ENCODE peak calls at places on chromosomes 16 and 17, in seven cellular contexts. H is ELR, B is iris pigment epithelial cell, R is NCI-H446 treated with DMSO at 0.1 percent for 48 hours, G is anterior cingulate cortex, Y is esophagus squamous epithelium, C is kidney glomerular epithelial cell. M is an unnamed sample.

GRCh38 chr17:20063665-20064648 is 54.8 kb downstream of the SPECC1 start:
- DNase-seq in H (peak), C (peak), G (peak), B (peak), R (peak), Y (no peak), M (no peak)

GRCh38 chr17:62995377-62995885 is 29.4 kb downstream of the TANC2 start:
- DNase-seq in H (peak), C (no peak), Y (no peak), R (no peak), B (peak), G (no peak), M (peak)

GRCh38 chr17:42521036-42521435 is 15.0 kb upstream of the NAGLU start:
- DNase-seq in C (peak), R (no peak), H (peak), G (no peak), B (no peak), Y (no peak), M (no peak)

GRCh38 chr17:43983515-43984411 is 20.7 kb upstream of the NAGS start:
- DNase-seq in B (no peak), G (no peak), C (no peak), Y (no peak), H (peak), R (no peak), M (peak)

GRCh38 chr17:82098939-82099765 is 1.1 kb upstream of the FASN start:
- DNase-seq in Y (no peak), C (no peak), H (no peak), G (no peak), R (no peak), B (no peak), M (no peak)

GRCh38 chr17:37752482-37752881 is 7.6 kb upstream of the HNF1B start:
- DNase-seq in R (no peak), G (no peak), C (peak), Y (no peak), H (peak), B (peak), M (no peak)

GRCh38 chr17:41860254-41860931 is 4.8 kb downstream of the KLHL11 start:
- DNase-seq in H (no peak), Y (no peak), R (no peak), G (no peak), B (no peak), C (no peak), M (no peak)

GRCh38 chr17:22704674-22705073 is 1012.4 kb downstream of the KCNJ18 start:
- DNase-seq in R (no peak), G (no peak), H (no peak), B (no peak), Y (no peak), C (no peak), M (no peak)

GRCh38 chr16:69123894-69124293 is 8.5 kb downstream of the CHTF8 start:
- DNase-seq in Y (no peak), B (peak), G (no peak), R (peak), C (peak), H (peak), M (peak)

GRCh38 chr16:30491744-30492308 is 19.3 kb downstream of the ITGAL start:
- DNase-seq in G (no peak), C (peak), R (no peak), Y (no peak), H (peak), B (peak), M (no peak)

GRCh38 chr17:47280072-47280811 is 26.6 kb downstream of the ITGB3 start:
- DNase-seq in H (peak), G (no peak), C (peak), B (peak), Y (no peak), R (no peak), M (no peak)

GRCh38 chr17:74746922-74747321 is 1.5 kb upstream of the NHERF1 start:
- DNase-seq in H (peak), G (no peak), B (peak), C (no peak), R (no peak), Y (no peak), M (no peak)

GRCh38 chr17:3659541-3660111 is 8.8 kb downstream of the TAX1BP3 start:
- DNase-seq in B (peak), R (no peak), C (peak), H (peak), G (peak), Y (no peak), M (no peak)

GRCh38 chr17:48998557-48999440 is 1.6 kb downstream of the IGF2BP1 start:
- DNase-seq in R (no peak), C (no peak), H (peak), G (no peak), B (peak), Y (no peak), M (no peak)

GRCh38 chr16:26889751-26890150 is 177.0 kb upstream of the C16orf82 start:
- DNase-seq in R (no peak), C (no peak), Y (no peak), H (no peak), B (no peak), G (no peak), M (no peak)

GRCh38 chr16:57906385-57907316 is 64.3 kb downstream of the CNGB1 start:
- DNase-seq in C (no peak), B (peak), R (no peak), H (peak), G (no peak), Y (no peak), M (peak)

GRCh38 chr16:88566158-88566557 is 4.0 kb upstream of the ZC3H18 start:
- DNase-seq in C (no peak), R (no peak), G (no peak), Y (no peak), H (peak), B (peak), M (peak)

GRCh38 chr17:81253358-81254131 is 14.4 kb downstream of the NDUFAF8 start:
- DNase-seq in B (no peak), C (peak), R (peak), G (no peak), Y (no peak), H (peak), M (peak)

GRCh38 chr17:63967953-63968352 is 4.8 kb downstream of the SCN4A start:
- DNase-seq in R (no peak), G (no peak), Y (no peak), H (peak), B (no peak), C (no peak), M (no peak)

GRCh38 chr17:61450641-61451537 is 1.3 kb upstream of the TBX4 start:
- DNase-seq in H (no peak), R (no peak), B (no peak), C (no peak), G (no peak), Y (no peak), M (no peak)

GRCh38 chr16:80948886-80949502 is 57.7 kb downstream of the CMC2 start:
- DNase-seq in B (peak), C (no peak), R (no peak), H (peak), Y (no peak), G (no peak), M (peak)

GRCh38 chr17:44220211-44221071 is 966 bp upstream of the UBTF start:
- DNase-seq in B (peak), R (no peak), C (no peak), G (peak), Y (no peak), H (peak), M (peak)

GRCh38 chr17:17812211-17813054 is 24.4 kb downstream of the SREBF1 start:
- DNase-seq in R (no peak), C (no peak), Y (no peak), B (peak), G (peak), H (peak), M (peak)

GRCh38 chr17:54864636-54865420 is 35.8 kb upstream of the TOM1L1 start:
- DNase-seq in R (no peak), Y (no peak), G (no peak), B (no peak), H (no peak), C (no peak), M (no peak)

GRCh38 chr16:76309639-76310335 is 32.6 kb downstream of the CNTNAP4 start:
- DNase-seq in Y (no peak), C (no peak), R (no peak), H (no peak), B (no peak), G (no peak), M (no peak)

GRCh38 chr17:40862985-40863733 is 3.9 kb downstream of the KRT12 start:
- DNase-seq in C (no peak), R (no peak), B (no peak), G (no peak), Y (no peak), H (no peak), M (peak)

GRCh38 chr16:3121843-3122467 is 9.6 kb downstream of the ZNF205 start:
- DNase-seq in B (no peak), Y (no peak), H (no peak), G (no peak), C (no peak), R (no peak), M (no peak)

GRCh38 chr17:77352441-77352840 is 211.7 kb downstream of the SEC14L1 start:
- DNase-seq in Y (no peak), G (no peak), C (no peak), H (no peak), B (no peak), R (no peak), M (no peak)

GRCh38 chr16:17590711-17591654 is 120.2 kb upstream of the XYLT1 start:
- DNase-seq in G (no peak), R (no peak), C (no peak), Y (no peak), H (peak), B (no peak), M (no peak)

GRCh38 chr17:76246080-76247066 is 6.1 kb upstream of the RNF157 start:
- DNase-seq in R (no peak), Y (no peak), H (no peak), G (no peak), B (peak), C (no peak), M (peak)

M was measured in activated naive CD4-positive, alpha-beta T cell treated with anti-CD3 and anti-CD28 coated beads, Interleukin-2, amount 50 U/mL, for 16 hours.